ENCODE peak calls at places on chromosomes 7 and 10, in ten cellular contexts. Y is dorsolateral prefrontal cortex, K is gastrocnemius medialis, A is WERI-Rb-1, R is vagina, X is body of pancreas, L is transverse colon, C is neural progenitor cell, H is Peyer's patch, E is tibial artery. T is an unnamed sample. For H3K27me3, the result is how much of the 10 kb centered on the place peaks cover.

GRCh38 chr10:24723788-24724380 is at the start of gene ARHGAP21:
- DNase-seq in Y (peak), K (peak), A (peak), R (no peak), X (peak), L (peak), C (peak), H (peak), E (peak), T (peak)

GRCh38 chr10:51667992-51668689 is 31.3 kb downstream of the CSTF2T start:
- DNase-seq in Y (no peak), K (no peak), A (no peak), R (no peak), X (no peak), L (no peak), C (no peak), H (no peak), E (no peak), T (no peak)

GRCh38 chr7:57364933-57365710 is 84.9 kb upstream of the ZNF716 start:
- DNase-seq in Y (no peak), K (no peak), A (no peak), R (no peak), X (no peak), L (no peak), C (no peak), H (no peak), E (no peak), T (no peak)

GRCh38 chr10:32410569-32410968 is 35.4 kb upstream of the CCDC7 start:
- DNase-seq in Y (no peak), K (no peak), A (no peak), R (no peak), X (no peak), L (no peak), C (no peak), H (no peak), E (no peak), T (no peak)

GRCh38 chr7:22549667-22550513 is 49.9 kb upstream of the STEAP1B start:
- DNase-seq in Y (no peak), K (no peak), A (peak), R (no peak), X (peak), L (no peak), C (peak), H (no peak), E (no peak), T (no peak)

GRCh38 chr10:5461201-5461585 is 38.2 kb downstream of the CALML5 start:
- DNase-seq in Y (no peak), K (no peak), A (no peak), R (no peak), X (no peak), L (no peak), C (no peak), H (no peak), E (no peak), T (peak)

GRCh38 chr10:34323197-34323596 is 491.9 kb downstream of the PARD3 start:
- DNase-seq in Y (no peak), K (no peak), A (no peak), R (no peak), X (no peak), L (no peak), C (no peak), H (no peak), E (no peak), T (no peak)

GRCh38 chr7:134280508-134280907 is 36.2 kb downstream of the SLC35B4 start:
- DNase-seq in Y (no peak), K (no peak), A (no peak), R (no peak), X (no peak), L (no peak), C (no peak), H (no peak), E (no peak), T (no peak)

GRCh38 chr10:35752469-35753450 is 110.7 kb upstream of the FZD8 start:
- DNase-seq in Y (no peak), K (no peak), A (no peak), R (no peak), X (no peak), L (no peak), C (no peak), H (no peak), E (no peak), T (peak)

GRCh38 chr7:33771422-33771821 is 133.9 kb upstream of the BMPER start:
- DNase-seq in Y (no peak), K (no peak), A (no peak), R (no peak), X (no peak), L (no peak), C (no peak), H (no peak), E (no peak), T (no peak)

GRCh38 chr10:96595741-96596140 is 8.9 kb upstream of the TM9SF3 start:
- DNase-seq in Y (no peak), K (no peak), A (no peak), R (no peak), X (no peak), L (no peak), C (no peak), H (no peak), E (no peak), T (no peak)

GRCh38 chr10:132503581-132504421 is 33.8 kb upstream of the INPP5A start:
- DNase-seq in Y (no peak), K (peak), A (no peak), R (no peak), X (no peak), L (no peak), C (no peak), H (peak), E (peak), T (no peak)

GRCh38 chr10:124949543-124949942 is 7.6 kb downstream of the ZRANB1 start:
- DNase-seq in Y (no peak), K (peak), A (no peak), R (no peak), X (no peak), L (no peak), C (no peak), H (no peak), E (no peak), T (no peak)

GRCh38 chr10:5613481-5613880 is 52.9 kb downstream of the ASB13 start:
- DNase-seq in Y (no peak), K (no peak), A (no peak), R (no peak), X (no peak), L (no peak), C (no peak), H (no peak), E (no peak), T (no peak)

GRCh38 chr10:122051609-122052385 is 62.8 kb downstream of the TACC2 start:
- DNase-seq in Y (no peak), K (peak), A (peak), R (no peak), X (peak), L (peak), C (peak), H (peak), E (peak), T (peak)

GRCh38 chr7:116546054-116546453 is 21.2 kb downstream of the CAV1 start:
- DNase-seq in Y (no peak), K (no peak), A (no peak), R (no peak), X (no peak), L (no peak), C (no peak), H (no peak), E (no peak), T (no peak)

GRCh38 chr10:116998172-116998571 is 6.8 kb downstream of the SHTN1 start:
- DNase-seq in Y (no peak), K (no peak), A (no peak), R (no peak), X (no peak), L (no peak), C (no peak), H (no peak), E (no peak), T (no peak)

GRCh38 chr10:44787480-44788075 is 123.6 kb upstream of the TMEM72 start:
- DNase-seq in Y (no peak), K (no peak), A (no peak), R (no peak), X (no peak), L (no peak), C (no peak), H (no peak), E (no peak), T (no peak)

GRCh38 chr10:6699336-6699735 is 119.3 kb upstream of the PRKCQ start:
- DNase-seq in Y (no peak), K (no peak), A (no peak), R (no peak), X (no peak), L (no peak), C (no peak), H (no peak), E (no peak), T (no peak)

GRCh38 chr7:99562832-99563231 is 4.4 kb downstream of the ZNF655 start:
- DNase-seq in Y (no peak), K (peak), A (no peak), R (no peak), X (no peak), L (peak), C (no peak), H (no peak), E (no peak), T (no peak)

GRCh38 chr10:55742487-55742886 is 618.6 kb downstream of the ZWINT start:
- DNase-seq in Y (no peak), K (no peak), A (no peak), R (no peak), X (no peak), L (no peak), C (no peak), H (no peak), E (no peak), T (no peak)

GRCh38 chr7:680411-681127 is 45.9 kb upstream of the DNAAF5 start:
- DNase-seq in Y (no peak), K (no peak), A (no peak), R (no peak), X (no peak), L (no peak), C (no peak), H (no peak), E (peak), T (no peak)

GRCh38 chr7:129435414-129435829 is 1.2 kb downstream of the STRIP2 start:
- DNase-seq in Y (no peak), K (no peak), A (no peak), R (no peak), X (no peak), L (no peak), C (no peak), H (no peak), E (no peak), T (no peak)

GRCh38 chr7:159239028-159239427 is 94.4 kb upstream of the VIPR2 start:
- DNase-seq in Y (no peak), K (no peak), A (no peak), R (no peak), X (no peak), L (no peak), C (no peak), H (no peak), E (no peak), T (no peak)

GRCh38 chr10:107059058-107059457 is 105.4 kb downstream of the SORCS1 start:
- DNase-seq in Y (no peak), K (no peak), A (no peak), R (no peak), X (no peak), L (no peak), C (no peak), H (no peak), E (no peak), T (no peak)

GRCh38 chr10:130171196-130171595 is 35.0 kb downstream of the GLRX3 start:
- DNase-seq in Y (no peak), K (no peak), A (no peak), R (no peak), X (no peak), L (no peak), C (no peak), H (no peak), E (no peak), T (no peak)

GRCh38 chr10:87656431-87657072 is 3.1 kb upstream of the PAPSS2 start:
- DNase-seq in Y (no peak), K (no peak), A (no peak), R (no peak), X (peak), L (no peak), C (peak), H (no peak), E (no peak), T (no peak)

GRCh38 chr10:10870523-10871241 is 147.0 kb upstream of the CELF2 start:
- DNase-seq in Y (no peak), K (no peak), A (peak), R (no peak), X (no peak), L (no peak), C (peak), H (no peak), E (no peak), T (no peak)

GRCh38 chr7:96596120-96596826 is 113.4 kb downstream of the SEM1 start:
- DNase-seq in Y (no peak), K (no peak), A (peak), R (no peak), X (peak), L (no peak), C (peak), H (no peak), E (no peak), T (no peak)

GRCh38 chr7:155066417-155066950 is 3.6 kb upstream of the HTR5A start:
- DNase-seq in Y (no peak), K (peak), A (no peak), R (no peak), X (peak), L (no peak), C (no peak), H (no peak), E (no peak), T (no peak)

DNA sequence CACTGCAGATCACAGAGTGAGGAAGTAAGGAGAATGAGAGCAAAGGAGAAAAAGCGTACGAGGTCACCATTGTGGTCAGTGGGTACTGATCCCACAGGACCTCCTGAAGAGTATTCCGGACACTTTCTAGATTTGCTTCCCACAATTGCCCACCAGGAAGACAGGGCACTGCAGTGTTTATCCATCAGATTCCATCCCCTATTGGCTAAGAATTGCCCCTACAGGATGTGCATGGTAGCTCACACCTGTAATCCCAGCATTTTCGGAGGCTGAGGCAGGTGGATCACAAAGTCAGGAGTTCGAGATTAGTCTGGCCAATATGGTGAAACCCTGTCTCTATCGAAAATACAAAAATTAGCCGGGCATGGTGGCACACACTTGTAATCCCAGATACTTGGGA is 5.3 kb upstream of the FHIP2A start:
- DNase-seq in Y (no peak), K (no peak), A (no peak), R (no peak), X (no peak), L (no peak), C (no peak), H (no peak), E (no peak), T (no peak)
- TF ChIP-seq CTCF in Y (no peak), K (no peak), A (no peak), R (no peak), X (no peak), L (no peak), C (no peak), H (no peak), E (no peak), T (no peak)

GRCh38 chr10:21509391-21510217 is 15.9 kb downstream of the SKIDA1 start:
- DNase-seq in Y (no peak), K (no peak), A (no peak), R (no peak), X (no peak), L (no peak), C (peak), H (no peak), E (no peak), T (no peak)

GRCh38 chr10:21510218-21511070 is 15.0 kb downstream of the SKIDA1 start:
- DNase-seq in Y (no peak), K (no peak), A (no peak), R (no peak), X (no peak), L (no peak), C (peak), H (no peak), E (no peak), T (no peak)

GRCh38 chr10:21514101-21514807 is 11.2 kb downstream of the SKIDA1 start:
- DNase-seq in Y (no peak), K (no peak), A (no peak), R (no peak), X (no peak), L (no peak), C (no peak), H (no peak), E (no peak), T (no peak)

GRCh38 chr10:21513035-21513434 is 12.4 kb downstream of the SKIDA1 start:
- DNase-seq in Y (no peak), K (no peak), A (no peak), R (no peak), X (no peak), L (no peak), C (no peak), H (no peak), E (no peak), T (no peak)

DNA sequence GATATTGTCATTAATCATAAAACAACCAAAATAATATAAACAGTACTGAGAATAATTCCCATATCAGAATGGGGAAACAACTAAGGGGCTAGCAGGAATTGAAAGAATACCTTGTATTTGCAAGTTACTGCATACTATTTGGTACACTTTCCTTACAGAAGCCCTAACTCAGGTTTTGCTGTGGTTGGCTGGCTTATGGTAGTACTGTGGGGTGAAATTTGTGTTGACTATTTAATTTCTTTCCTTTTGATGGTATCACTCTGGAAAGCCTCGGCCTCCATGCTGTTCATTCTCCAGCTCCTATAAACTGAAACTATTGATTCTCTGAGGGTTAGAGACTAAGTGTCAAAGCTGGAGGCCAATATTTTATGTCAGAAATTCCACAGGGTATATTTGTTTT is 13.6 kb downstream of the SKIDA1 start:
- DNase-seq in Y (no peak), K (no peak), A (no peak), R (no peak), X (no peak), L (no peak), C (no peak), H (no peak), E (no peak), T (no peak)
- H3K27me3 ChIP-seq in Y (under half), K (under half), A (under half), R (under half), X (under half), L (half or more), C (under half), H (under half), E (under half), T (under half)

GRCh38 chr10:95217476-95217875 is 23.4 kb downstream of the ACSM6 start:
- DNase-seq in Y (no peak), K (no peak), A (no peak), R (no peak), X (no peak), L (no peak), C (no peak), H (no peak), E (no peak), T (no peak)

GRCh38 chr10:95225136-95225535 is 31.1 kb downstream of the ACSM6 start:
- DNase-seq in Y (no peak), K (no peak), A (no peak), R (no peak), X (no peak), L (no peak), C (no peak), H (no peak), E (no peak), T (no peak)

GRCh38 chr10:95220539-95220938 is 26.5 kb downstream of the ACSM6 start:
- DNase-seq in Y (no peak), K (no peak), A (no peak), R (no peak), X (no peak), L (no peak), C (no peak), H (no peak), E (no peak), T (no peak)

DNA sequence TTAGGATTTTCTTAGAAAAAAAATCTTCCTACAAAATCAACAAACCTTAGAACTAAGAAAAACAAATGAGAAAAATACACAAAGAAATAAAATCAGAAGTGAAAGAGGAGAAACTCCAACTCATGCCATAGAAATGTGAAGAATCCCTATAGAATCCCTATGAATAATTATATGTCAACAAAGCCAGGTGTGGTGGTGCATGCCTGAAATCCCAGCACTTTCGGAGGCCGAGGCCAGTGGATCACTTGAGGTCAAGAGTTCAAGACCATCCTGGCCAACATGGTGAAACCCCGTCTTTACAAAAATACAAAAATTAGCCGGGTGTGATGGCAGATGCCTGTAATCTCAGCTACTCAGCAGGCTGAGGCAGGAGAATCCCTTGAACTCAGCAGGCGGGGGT is 27.1 kb downstream of the ACSM6 start:
- DNase-seq in Y (no peak), K (no peak), A (no peak), R (no peak), X (no peak), L (no peak), C (no peak), H (no peak), E (no peak), T (no peak)
- H3K27ac ChIP-seq in Y (no peak), K (no peak), A (no peak), R (no peak), X (no peak), L (no peak), C (no peak), H (no peak), E (no peak), T (no peak)

DNA sequence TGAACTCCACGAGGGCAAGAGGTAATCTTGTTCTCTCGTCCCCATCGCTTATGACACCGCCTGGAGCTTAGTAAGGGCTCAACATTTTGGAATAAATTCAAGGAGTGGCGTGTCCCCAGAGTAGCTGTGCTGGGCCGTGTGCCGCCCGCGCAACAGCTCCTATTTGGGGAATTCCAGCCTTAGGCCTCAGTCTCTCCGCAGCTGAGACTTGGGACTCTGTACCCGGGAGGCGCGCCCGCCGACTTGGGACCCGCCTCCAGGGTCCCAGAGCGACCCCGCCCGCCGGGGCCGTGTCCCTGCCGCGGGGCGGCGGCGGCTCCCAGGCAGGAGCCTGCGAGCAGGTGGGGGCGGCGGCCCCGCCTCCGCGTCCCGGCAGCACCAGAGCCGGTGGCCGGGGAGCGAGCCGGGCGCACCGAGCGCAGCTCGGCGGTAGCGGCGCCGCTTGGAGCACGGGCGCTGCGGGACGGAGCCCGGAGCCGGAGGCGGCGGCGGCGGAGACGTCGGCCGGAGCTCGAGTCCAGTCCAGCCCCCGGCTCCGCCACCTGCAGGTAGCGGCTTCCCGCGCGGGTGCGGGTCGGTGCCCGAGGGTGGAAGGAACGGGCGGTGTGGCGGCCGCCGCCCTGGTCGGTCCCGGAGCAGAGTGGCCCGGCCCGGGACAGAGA is at the start of gene WIPF3:
- DNase-seq in Y (peak), K (peak), A (peak), R (no peak), X (peak), L (peak), C (peak), H (peak), E (peak), T (no peak)
- TF ChIP-seq CTCF in Y (no peak), K (no peak), A (no peak), R (no peak), X (peak), L (no peak), C (peak), H (peak), E (no peak), T (no peak)

GRCh38 chr7:120405652-120406051 is 132.7 kb downstream of the KCND2 start:
- DNase-seq in Y (no peak), K (no peak), A (no peak), R (no peak), X (no peak), L (no peak), C (no peak), H (no peak), E (no peak), T (no peak)

GRCh38 chr7:120402801-120403200 is 129.8 kb downstream of the KCND2 start:
- DNase-seq in Y (no peak), K (no peak), A (no peak), R (no peak), X (no peak), L (no peak), C (no peak), H (no peak), E (no peak), T (no peak)

GRCh38 chr7:120407015-120407414 is 134.0 kb downstream of the KCND2 start:
- DNase-seq in Y (no peak), K (no peak), A (no peak), R (no peak), X (no peak), L (no peak), C (no peak), H (no peak), E (no peak), T (no peak)

GRCh38 chr7:120402368-120402767 is 129.4 kb downstream of the KCND2 start:
- DNase-seq in Y (no peak), K (no peak), A (no peak), R (no peak), X (no peak), L (no peak), C (no peak), H (no peak), E (no peak), T (no peak)

GRCh38 chr7:120404042-120404441 is 131.1 kb downstream of the KCND2 start:
- DNase-seq in Y (no peak), K (no peak), A (no peak), R (no peak), X (no peak), L (no peak), C (no peak), H (no peak), E (no peak), T (no peak)
- H3K27me3 ChIP-seq in Y (under half), K (under half), A (under half), R (under half), X (under half), L (under half), C (under half), H (under half), E (under half), T (under half)